ENCODE peak calls at places on chromosome 9, in eight cellular contexts. T is GM12865, O is GM13977, V is esophagus squamous epithelium, G is AG04449, R is fibroblast of villous mesenchyme, I is mesothelial cell of epicardium, L is AG09309. X is an unnamed sample.

GRCh38 chr9:133356391-133357091 is at the start of the genes SURF1 and SURF2:
- DNase-seq in T (peak), O (peak), V (no peak), G (no peak), R (peak), I (peak), L (no peak), X (peak)

GRCh38 chr9:21711504-21711903 is 90.9 kb upstream of the MTAP start:
- DNase-seq in T (peak), O (no peak), V (no peak), G (no peak), R (no peak), I (no peak), L (no peak), X (no peak)

GRCh38 chr9:123336455-123336854 is 19.5 kb upstream of the CRB2 start:
- DNase-seq in T (peak), O (no peak), V (no peak), G (no peak), R (no peak), I (no peak), L (no peak), X (no peak)

GRCh38 chr9:86321373-86321772 is 32.8 kb downstream of the TUT7 start:
- DNase-seq in T (no peak), O (no peak), V (no peak), G (peak), R (peak), I (no peak), L (peak), X (no peak)

GRCh38 chr9:133513214-133514088 is 11.3 kb downstream of the MYMK start:
- DNase-seq in T (no peak), O (no peak), V (no peak), G (no peak), R (no peak), I (no peak), L (no peak), X (no peak)

GRCh38 chr9:131418143-131419028 is 24.5 kb downstream of the PRRC2B start:
- DNase-seq in T (no peak), O (no peak), V (no peak), G (no peak), R (peak), I (no peak), L (no peak), X (no peak)

GRCh38 chr9:87668222-87668621 is 57.7 kb upstream of the CTSL start:
- DNase-seq in T (no peak), O (no peak), V (no peak), G (no peak), R (no peak), I (no peak), L (no peak), X (no peak)

GRCh38 chr9:98864257-98865180 is 57.0 kb downstream of the GALNT12 start:
- DNase-seq in T (no peak), O (no peak), V (no peak), G (peak), R (peak), I (no peak), L (peak), X (no peak)

GRCh38 chr9:111036068-111036789 is 2.0 kb downstream of the LPAR1 start:
- DNase-seq in T (peak), O (no peak), V (no peak), G (no peak), R (peak), I (peak), L (no peak), X (no peak)

GRCh38 chr9:16360247-16360646 is 510.2 kb downstream of the BNC2 start:
- DNase-seq in T (no peak), O (no peak), V (no peak), G (no peak), R (no peak), I (no peak), L (no peak), X (no peak)

GRCh38 chr9:128286435-128286834 is 10.4 kb downstream of the SWI5 start:
- DNase-seq in T (no peak), O (no peak), V (no peak), G (no peak), R (no peak), I (no peak), L (no peak), X (no peak)

GRCh38 chr9:102225806-102226441 is 487.5 kb upstream of the GRIN3A start:
- DNase-seq in T (no peak), O (no peak), V (no peak), G (no peak), R (no peak), I (no peak), L (no peak), X (no peak)
- TF ChIP-seq CTCF in T (no peak), O (no peak), V (no peak), G (no peak), R (no peak), I (no peak), L (no peak), X (no peak)

GRCh38 chr9:72812622-72813111 is 140.2 kb downstream of the ALDH1A1 start:
- DNase-seq in T (no peak), O (no peak), V (no peak), G (no peak), R (peak), I (no peak), L (no peak), X (no peak)

GRCh38 chr9:72809586-72809985 is 143.3 kb downstream of the ALDH1A1 start:
- DNase-seq in T (no peak), O (no peak), V (no peak), G (no peak), R (peak), I (no peak), L (no peak), X (no peak)

GRCh38 chr9:72808446-72808768 is 144.4 kb downstream of the ALDH1A1 start:
- DNase-seq in T (no peak), O (no peak), V (no peak), G (no peak), R (peak), I (no peak), L (no peak), X (no peak)

GRCh38 chr9:72813544-72813943 is 139.3 kb downstream of the ALDH1A1 start:
- DNase-seq in T (no peak), O (no peak), V (no peak), G (no peak), R (no peak), I (no peak), L (no peak), X (no peak)

DNA sequence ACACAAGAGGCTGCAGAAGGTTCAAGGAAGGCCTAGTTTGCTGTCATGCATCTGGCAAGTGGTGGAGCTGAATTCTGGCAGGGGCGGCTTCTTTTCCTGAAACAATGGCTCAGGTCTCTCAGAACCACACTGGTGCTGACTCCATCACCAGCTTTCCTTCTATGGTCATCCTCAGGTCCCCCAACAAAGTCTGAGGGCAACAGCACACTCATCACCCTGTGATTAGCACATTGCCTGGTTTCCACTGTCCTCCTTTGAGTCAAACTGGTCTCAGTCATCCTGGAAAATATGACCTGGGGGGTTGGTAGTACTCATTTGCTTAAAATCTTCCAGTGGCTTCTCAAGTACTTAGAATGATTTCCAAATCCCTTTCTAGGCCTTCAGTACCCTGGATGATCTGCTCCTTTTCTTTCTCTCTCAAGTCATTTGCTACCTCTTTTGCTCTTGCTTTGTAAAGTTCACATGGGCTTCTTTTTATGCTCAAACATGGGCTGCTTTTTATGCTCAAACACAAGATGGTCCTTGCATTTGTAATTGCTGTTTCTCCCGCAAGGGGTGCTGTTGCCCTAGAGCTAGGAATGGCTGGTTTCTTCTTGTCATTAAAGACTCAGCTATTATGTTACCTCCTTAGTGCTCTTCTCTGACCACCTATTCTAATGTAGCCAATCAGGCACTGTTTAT is 144.9 kb downstream of the ALDH1A1 start:
- DNase-seq in T (peak), O (no peak), V (no peak), G (no peak), R (peak), I (no peak), L (no peak), X (peak)
- TF ChIP-seq CTCF in T (peak), O (peak), V (peak), G (no peak), R (peak), I (no peak), L (no peak), X (peak)

GRCh38 chr9:113317777-113318176 is 14.6 kb upstream of the RNF183 start:
- DNase-seq in T (no peak), O (no peak), V (no peak), G (no peak), R (peak), I (no peak), L (no peak), X (no peak)
- TF ChIP-seq CTCF in T (no peak), O (no peak), V (peak), G (peak), R (peak), I (peak), L (peak), X (no peak)

GRCh38 chr9:15355669-15356068 is 48.7 kb upstream of the TTC39B start:
- DNase-seq in T (no peak), O (no peak), V (no peak), G (no peak), R (no peak), I (no peak), L (no peak), X (no peak)

GRCh38 chr9:15352301-15352700 is 45.3 kb upstream of the TTC39B start:
- DNase-seq in T (no peak), O (no peak), V (no peak), G (no peak), R (no peak), I (no peak), L (no peak), X (no peak)

GRCh38 chr9:15353892-15354291 is 46.9 kb upstream of the TTC39B start:
- DNase-seq in T (no peak), O (no peak), V (no peak), G (no peak), R (no peak), I (no peak), L (no peak), X (no peak)

GRCh38 chr9:15357050-15357653 is 50.1 kb upstream of the TTC39B start:
- DNase-seq in T (peak), O (no peak), V (no peak), G (no peak), R (no peak), I (no peak), L (no peak), X (no peak)

GRCh38 chr9:15354713-15355112 is 47.7 kb upstream of the TTC39B start:
- DNase-seq in T (no peak), O (no peak), V (no peak), G (no peak), R (no peak), I (no peak), L (no peak), X (no peak)
- TF ChIP-seq CTCF in T (no peak), O (no peak), V (no peak), G (no peak), R (peak), I (no peak), L (no peak), X (no peak)

X was measured in GM20000.